ENCODE peak calls at places on chromosomes 3 and 15, in four cellular contexts. D is pancreas, H is OCI-LY7, X is heart left ventricle. M is an unnamed sample. For H3K4me1, the result is how much of the 10 kb centered on the place peaks cover.

GRCh38 chr15:50235794-50236193 is 29.7 kb downstream of the HDC start:
- DNase-seq in X (no peak), D (no peak), H (no peak), M (no peak)

GRCh38 chr3:49805367-49805782 is 2.3 kb downstream of the INKA1 start:
- DNase-seq in D (peak), X (peak), H (peak), M (peak)

GRCh38 chr3:129651316-129652202 is 45.1 kb upstream of the PLXND1 start:
- DNase-seq in X (peak), H (no peak), D (no peak), M (no peak)

GRCh38 chr15:79168922-79169322 is 78.3 kb upstream of the RASGRF1 start:
- DNase-seq in H (no peak), X (no peak), D (no peak), M (peak)

GRCh38 chr3:156694536-156694935 is 20.1 kb downstream of the TIPARP start:
- DNase-seq in X (no peak), D (no peak), H (no peak), M (no peak)

GRCh38 chr3:49779378-49780079 is 6.8 kb downstream of the IP6K1 start:
- DNase-seq in D (no peak), H (no peak), X (no peak), M (no peak)

GRCh38 chr15:99616773-99617342 is 51.1 kb downstream of the MEF2A start:
- DNase-seq in X (no peak), H (no peak), D (no peak), M (no peak)

GRCh38 chr3:120172070-120172469 is 77.8 kb upstream of the GSK3B start:
- DNase-seq in D (no peak), X (no peak), H (no peak), M (no peak)

GRCh38 chr3:50436063-50436674 is 67.3 kb downstream of the CACNA2D2 start:
- DNase-seq in H (peak), X (peak), D (peak), M (peak)

GRCh38 chr15:94844533-94845390 is 613.4 kb downstream of the MCTP2 start:
- DNase-seq in H (no peak), D (peak), X (peak), M (peak)

GRCh38 chr3:23959147-23959900 is 14.2 kb downstream of the NR1D2 start:
- DNase-seq in H (no peak), D (no peak), X (no peak), M (no peak)

GRCh38 chr15:89409184-89409992 is 74.8 kb upstream of the POLG start:
- DNase-seq in X (no peak), H (no peak), D (no peak), M (no peak)

GRCh38 chr3:127073931-127074820 is 91.3 kb downstream of the PLXNA1 start:
- DNase-seq in X (no peak), H (no peak), D (no peak), M (no peak)

GRCh38 chr3:192899540-192899982 is 18.1 kb downstream of the MB21D2 start:
- DNase-seq in H (no peak), X (no peak), D (no peak), M (no peak)

GRCh38 chr3:134682196-134682880 is 31.5 kb upstream of the KY start:
- DNase-seq in X (no peak), D (no peak), H (no peak), M (no peak)

GRCh38 chr3:41159581-41160189 is 39.6 kb upstream of the CTNNB1 start:
- DNase-seq in X (no peak), D (no peak), H (no peak), M (no peak)

GRCh38 chr3:111851511-111851954 is 7.5 kb upstream of the PHLDB2 start:
- DNase-seq in X (peak), H (no peak), D (no peak), M (no peak)

GRCh38 chr3:189276481-189277190 is 104.9 kb downstream of the TPRG1 start:
- DNase-seq in H (peak), D (no peak), X (no peak), M (peak)

GRCh38 chr15:60017538-60018199 is 13.6 kb downstream of the FOXB1 start:
- DNase-seq in H (no peak), X (no peak), D (no peak), M (no peak)

GRCh38 chr3:56593455-56594158 is 36.6 kb downstream of the CCDC66 start:
- DNase-seq in D (no peak), H (peak), X (no peak), M (no peak)

GRCh38 chr15:44490628-44491027 is 46.3 kb upstream of the EIF3J start:
- DNase-seq in D (no peak), X (no peak), H (no peak), M (no peak)

GRCh38 chr15:96421211-96421610 is 90.7 kb downstream of the NR2F2 start:
- DNase-seq in D (no peak), H (no peak), X (no peak), M (no peak)
- H3K4me3 ChIP-seq in D (no peak), H (no peak), X (no peak), M (no peak)

GRCh38 chr15:72489943-72490554 is 15.9 kb downstream of the ARIH1 start:
- DNase-seq in D (no peak), X (no peak), H (no peak), M (no peak)
- H3K4me1 ChIP-seq in D (half or more), X (half or more), H (under half), M (under half)

GRCh38 chr3:125212096-125212508 is 446 bp downstream of the SLC12A8 start:
- DNase-seq in D (peak), X (no peak), H (no peak), M (no peak)

GRCh38 chr3:125214738-125215137 is 2.2 kb upstream of the SLC12A8 start:
- DNase-seq in X (no peak), D (no peak), H (no peak), M (no peak)

GRCh38 chr3:125211523-125212095 is 939 bp downstream of the SLC12A8 start:
- DNase-seq in D (no peak), X (no peak), H (no peak), M (no peak)

GRCh38 chr3:125213946-125214542 is 1.5 kb upstream of the SLC12A8 start:
- DNase-seq in D (no peak), H (no peak), X (no peak), M (no peak)

GRCh38 chr3:125212509-125213372 is at the start of gene SLC12A8:
- DNase-seq in D (peak), H (no peak), X (no peak), M (no peak)
- H3K4me3 ChIP-seq in D (peak), H (no peak), X (peak), M (peak)

GRCh38 chr3:136694321-136694720 is 57.9 kb downstream of the STAG1 start:
- DNase-seq in D (no peak), H (no peak), X (no peak), M (no peak)

GRCh38 chr3:136685882-136686281 is 66.3 kb downstream of the STAG1 start:
- DNase-seq in D (no peak), H (no peak), X (no peak), M (no peak)

GRCh38 chr3:136690611-136691010 is 61.6 kb downstream of the STAG1 start:
- DNase-seq in X (no peak), D (no peak), H (no peak), M (no peak)
- H3K4me1 ChIP-seq in X (under half), D (under half), H (under half), M (under half)

DNA sequence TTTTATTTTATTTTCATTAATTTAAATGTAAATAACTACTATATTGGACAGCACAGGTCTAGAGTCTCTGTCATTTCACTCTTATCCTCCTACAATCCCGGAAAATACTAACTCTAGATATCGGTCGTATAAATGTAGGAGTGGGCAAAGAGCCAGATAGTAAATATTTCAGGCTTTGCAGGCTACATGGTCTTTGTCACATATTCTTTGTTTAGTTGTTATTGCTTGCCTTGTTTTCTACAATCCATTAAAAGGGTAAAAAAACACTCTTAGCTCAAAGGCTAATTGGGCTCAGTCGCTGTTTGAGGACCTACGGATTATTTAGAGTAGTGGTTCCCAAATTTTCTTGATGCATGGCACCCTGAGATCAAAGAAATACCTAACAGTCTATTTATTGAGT is 1.7 kb downstream of the KNL1 start:
- DNase-seq in H (no peak), X (no peak), D (no peak), M (no peak)
- H3K4me3 ChIP-seq in H (peak), X (no peak), D (no peak), M (no peak)

DNA sequence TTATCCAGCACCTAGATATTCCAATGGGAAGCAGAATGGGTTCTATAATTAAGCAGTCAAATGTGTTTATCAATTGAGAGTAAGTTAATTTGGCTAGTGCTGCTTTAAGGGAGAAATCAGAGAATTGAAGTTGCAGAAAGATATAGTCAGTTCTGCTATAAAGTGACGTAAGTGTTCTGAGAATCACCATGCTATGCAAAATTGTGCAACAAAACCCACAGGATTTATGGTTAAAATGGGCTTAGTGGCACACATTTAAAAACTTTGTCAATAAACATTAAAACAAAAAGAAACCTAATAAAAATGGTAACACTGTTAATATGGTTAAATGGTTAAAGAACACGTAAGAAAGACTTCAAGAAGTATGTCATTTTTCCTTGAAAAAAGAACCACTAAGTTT is 74.5 kb downstream of the TMEM108 start:
- DNase-seq in H (no peak), X (no peak), D (no peak), M (no peak)
- H3K4me1 ChIP-seq in H (under half), X (under half), D (under half), M (under half)

GRCh38 chr15:58065011-58065444 is 483 bp downstream of the ALDH1A2 start:
- DNase-seq in X (peak), D (no peak), H (no peak), M (peak)
- H3K4me3 ChIP-seq in X (peak), D (no peak), H (no peak), M (peak)

GRCh38 chr3:141335531-141336042 is 32.7 kb upstream of the ZBTB38 start:
- DNase-seq in D (no peak), X (no peak), H (no peak), M (no peak)
- H3K4me1 ChIP-seq in D (under half), X (under half), H (under half), M (under half)

DNA sequence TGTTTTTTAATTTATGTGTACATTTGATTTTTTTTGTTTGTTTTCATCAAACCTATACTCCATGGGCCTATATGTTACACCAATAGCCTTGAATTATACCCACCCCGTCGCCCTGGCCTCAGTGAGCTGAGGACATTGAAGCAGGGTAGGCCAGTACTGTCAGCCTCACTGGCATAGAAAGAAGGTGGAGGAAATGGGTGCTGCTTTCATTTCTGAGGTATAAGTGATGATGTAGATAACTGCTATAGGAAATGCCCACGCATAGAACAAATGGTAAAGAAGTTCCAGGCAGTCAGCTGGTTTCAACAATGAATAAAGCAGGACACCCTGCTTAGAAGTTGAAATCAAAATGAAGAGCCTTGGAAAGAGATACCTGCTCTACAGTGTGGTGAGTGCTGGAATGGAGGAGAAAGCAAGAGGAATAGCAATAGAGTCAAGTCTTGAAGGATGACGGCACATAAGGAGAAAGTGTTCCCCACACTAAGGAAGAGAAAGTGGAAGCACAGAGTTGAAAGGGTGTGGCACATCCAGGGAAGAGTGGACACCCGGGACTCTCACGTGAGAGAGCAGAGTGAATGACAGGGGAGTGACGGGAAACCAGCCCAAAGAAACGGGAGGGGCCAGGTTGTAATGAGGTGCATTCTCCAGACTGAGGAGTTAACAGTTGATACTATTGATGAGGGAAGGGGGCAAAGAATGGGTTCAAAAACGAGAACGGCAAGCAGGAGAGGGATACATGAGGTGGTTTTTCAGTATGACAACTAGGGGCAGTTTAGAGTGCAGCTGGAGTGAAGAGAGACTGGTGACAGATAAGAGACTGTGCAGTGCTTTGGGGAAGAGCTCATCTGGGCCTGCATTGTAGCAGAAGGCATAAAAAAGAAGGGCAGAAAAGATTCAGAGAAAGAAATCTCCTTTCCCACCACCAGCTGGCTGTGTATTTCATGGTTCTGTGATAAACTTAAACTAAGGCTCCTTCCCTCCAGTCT is 70.5 kb downstream of the KLHL25 start:
- DNase-seq in H (no peak), X (no peak), D (no peak), M (no peak)
- H3K4me3 ChIP-seq in H (no peak), X (no peak), D (no peak), M (no peak)

GRCh38 chr3:150411106-150411460 is 3.0 kb downstream of the TSC22D2 start:
- DNase-seq in X (no peak), H (no peak), D (no peak), M (no peak)
- H3K4me1 ChIP-seq in X (under half), H (under half), D (under half), M (under half)

M was measured in testis.